ENCODE peak calls at places on chromosomes 16 and 17, in four cellular contexts. One of them, this sample, is unnamed.

GRCh38 chr17:63949576-63950250 is 17.6 kb upstream of the CD79B start:
- DNase-seq in stomach: no peak
- DNase-seq in BJ: no peak
- DNase-seq in dorsolateral prefrontal cortex: no peak
- DNase-seq in this sample: no peak

GRCh38 chr16:14509055-14509454 is 121.0 kb downstream of the PARN start:
- DNase-seq in stomach: no peak
- DNase-seq in BJ: no peak
- DNase-seq in dorsolateral prefrontal cortex: no peak
- DNase-seq in this sample: no peak

GRCh38 chr17:34177642-34178041 is 77.4 kb upstream of the CCL2 start:
- DNase-seq in stomach: no peak
- DNase-seq in BJ: peak; percentile 72
- DNase-seq in dorsolateral prefrontal cortex: no peak
- DNase-seq in this sample: no peak

GRCh38 chr17:39867891-39868553 is at the start of gene ZPBP2:
- DNase-seq in stomach: no peak
- DNase-seq in BJ: no peak
- DNase-seq in dorsolateral prefrontal cortex: no peak
- DNase-seq in this sample: peak; percentile 77

GRCh38 chr17:37779554-37779953 is 34.7 kb upstream of the HNF1B start:
- DNase-seq in stomach: no peak
- DNase-seq in BJ: peak; percentile 42
- DNase-seq in dorsolateral prefrontal cortex: no peak
- DNase-seq in this sample: no peak

GRCh38 chr17:47800686-47801085 is 20.9 kb downstream of the OSBPL7 start:
- DNase-seq in stomach: no peak
- DNase-seq in BJ: no peak
- DNase-seq in dorsolateral prefrontal cortex: peak; percentile 21
- DNase-seq in this sample: no peak

GRCh38 chr17:64129515-64129764 is 504 bp downstream of the ERN1 start:
- DNase-seq in stomach: no peak
- DNase-seq in BJ: no peak
- DNase-seq in dorsolateral prefrontal cortex: no peak
- DNase-seq in this sample: no peak

GRCh38 chr17:42536372-42537155 is 523 bp downstream of the NAGLU start:
- DNase-seq in stomach: peak; percentile 90
- DNase-seq in BJ: no peak
- DNase-seq in dorsolateral prefrontal cortex: peak; percentile 82
- DNase-seq in this sample: peak; percentile 93

GRCh38 chr17:47413872-47414271 is 90.1 kb downstream of the EFCAB13 start:
- DNase-seq in stomach: no peak
- DNase-seq in BJ: no peak
- DNase-seq in dorsolateral prefrontal cortex: no peak
- DNase-seq in this sample: no peak

GRCh38 chr17:76625496-76625895 is 18.1 kb downstream of the ST6GALNAC1 start:
- DNase-seq in stomach: no peak
- DNase-seq in BJ: no peak
- DNase-seq in dorsolateral prefrontal cortex: no peak
- DNase-seq in this sample: no peak

GRCh38 chr17:81426676-81427445 is 31.6 kb downstream of the BAHCC1 start:
- DNase-seq in stomach: peak; percentile 77
- DNase-seq in BJ: no peak
- DNase-seq in dorsolateral prefrontal cortex: peak; percentile 66
- DNase-seq in this sample: no peak

GRCh38 chr16:28181557-28181914 is 30.2 kb downstream of the XPO6 start:
- DNase-seq in stomach: peak; percentile 35
- DNase-seq in BJ: peak; percentile 84
- DNase-seq in dorsolateral prefrontal cortex: no peak
- DNase-seq in this sample: peak; percentile 52

GRCh38 chr17:45783593-45784292 is 377 bp upstream of the CRHR1 start:
- DNase-seq in stomach: no peak
- DNase-seq in BJ: no peak
- DNase-seq in dorsolateral prefrontal cortex: no peak
- DNase-seq in this sample: peak; percentile 23

GRCh38 chr17:45768000-45768399 is 16.1 kb upstream of the CRHR1 start:
- DNase-seq in stomach: no peak
- DNase-seq in BJ: no peak
- DNase-seq in dorsolateral prefrontal cortex: no peak
- DNase-seq in this sample: no peak

GRCh38 chr16:88697831-88698693 is 8.1 kb downstream of the RNF166 start:
- DNase-seq in stomach: no peak
- DNase-seq in BJ: no peak
- DNase-seq in dorsolateral prefrontal cortex: no peak
- DNase-seq in this sample: peak; percentile 35

GRCh38 chr17:9021985-9022552 is 759 bp downstream of the NTN1 start:
- DNase-seq in stomach: no peak
- DNase-seq in BJ: no peak
- DNase-seq in dorsolateral prefrontal cortex: no peak
- DNase-seq in this sample: no peak

GRCh38 chr16:21283521-21284289 is 5.6 kb upstream of the CRYM start:
- DNase-seq in stomach: peak; percentile 30
- DNase-seq in BJ: no peak
- DNase-seq in dorsolateral prefrontal cortex: peak; percentile 50
- DNase-seq in this sample: peak; percentile 65

GRCh38 chr17:16269658-16270057 is 52.6 kb downstream of the PIGL start:
- DNase-seq in stomach: no peak
- DNase-seq in BJ: peak; percentile 38
- DNase-seq in dorsolateral prefrontal cortex: no peak
- DNase-seq in this sample: no peak

GRCh38 chr16:56606071-56606687 is 2.2 kb upstream of the MT2A start:
- DNase-seq in stomach: no peak
- DNase-seq in BJ: no peak
- DNase-seq in dorsolateral prefrontal cortex: no peak
- DNase-seq in this sample: no peak

GRCh38 chr17:34665803-34666763 is 86.7 kb downstream of the TMEM132E start:
- DNase-seq in stomach: no peak
- DNase-seq in BJ: no peak
- DNase-seq in dorsolateral prefrontal cortex: no peak
- DNase-seq in this sample: no peak

DNA sequence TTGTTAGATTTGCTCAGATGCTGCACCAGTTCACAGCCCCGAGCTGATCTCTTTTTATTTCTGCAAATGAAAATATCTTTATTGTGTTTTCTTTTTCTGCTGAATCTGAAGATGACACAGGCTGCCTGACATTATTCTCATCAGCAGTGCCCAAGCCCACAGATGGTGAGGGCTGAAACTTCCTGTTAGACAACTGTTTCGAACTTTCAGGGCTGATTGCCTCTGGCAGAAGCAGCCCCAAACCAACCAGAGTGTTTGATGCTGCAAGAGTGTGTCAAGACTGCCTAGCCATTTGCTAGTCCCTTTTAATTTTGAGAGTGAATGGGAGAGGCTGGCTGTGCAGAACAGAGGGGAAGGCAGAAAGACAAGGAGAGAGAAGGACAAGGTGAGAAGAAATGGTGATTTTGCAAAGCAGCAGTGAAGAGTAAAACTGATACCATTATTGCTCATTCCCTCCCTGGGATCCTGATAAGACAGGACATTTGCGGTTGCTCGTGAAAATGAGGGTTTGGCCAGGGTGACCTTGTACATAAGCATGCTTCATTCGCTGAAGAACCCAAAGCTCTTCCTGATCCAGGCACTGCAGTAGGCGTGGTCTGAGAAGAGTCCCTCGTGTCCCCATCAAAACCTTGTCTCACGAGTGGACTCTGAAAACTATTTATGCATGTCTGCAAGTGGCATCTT is 77.2 kb downstream of the TMEM114 start:
- DNase-seq in stomach: no peak
- DNase-seq in BJ: no peak
- DNase-seq in dorsolateral prefrontal cortex: no peak
- DNase-seq in this sample: no peak
- TF ChIP-seq CTCF in stomach: no peak
- TF ChIP-seq CTCF in BJ: no peak
- TF ChIP-seq CTCF in dorsolateral prefrontal cortex: no peak
- TF ChIP-seq CTCF in this sample: no peak

DNA sequence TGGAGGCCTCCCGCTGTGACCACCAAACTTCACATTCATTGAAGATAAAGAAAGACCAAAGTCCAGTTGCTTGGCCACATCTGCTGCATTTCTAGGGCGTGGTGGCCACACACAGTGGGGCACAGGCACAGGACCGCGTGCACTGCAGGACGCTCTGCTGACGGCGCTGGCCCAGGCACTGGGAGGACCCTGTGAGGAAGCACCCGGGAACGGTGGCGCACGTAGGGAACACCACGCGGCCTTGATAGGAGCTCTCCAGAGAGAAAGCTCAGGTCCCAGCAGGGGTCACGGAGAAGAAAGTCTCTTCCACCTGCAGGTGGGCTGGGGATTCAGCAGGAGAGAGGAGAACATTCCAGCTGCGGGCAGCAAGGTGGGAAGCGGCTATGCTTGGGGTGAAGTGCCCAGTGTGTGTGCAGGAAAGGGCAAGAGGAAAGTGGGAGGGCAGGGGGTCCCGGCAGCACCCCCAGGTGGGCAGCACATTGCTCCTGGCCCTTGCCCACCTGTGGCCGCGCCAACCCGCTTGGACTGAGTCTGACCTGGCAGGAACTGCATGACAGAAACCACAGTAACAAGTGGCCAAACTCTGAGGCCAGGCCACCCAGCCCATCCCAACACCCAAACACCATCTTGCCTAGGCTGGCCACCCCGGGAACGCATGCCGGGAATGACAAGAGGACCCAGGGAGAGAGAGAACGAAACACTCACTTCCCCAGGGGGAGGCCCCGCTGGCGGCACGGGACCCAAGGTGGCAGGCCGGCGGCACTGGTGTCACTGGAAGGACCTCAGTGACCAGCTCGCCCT is 32.8 kb downstream of the TBC1D16 start:
- DNase-seq in stomach: peak; percentile 50
- DNase-seq in BJ: no peak
- DNase-seq in dorsolateral prefrontal cortex: no peak
- DNase-seq in this sample: no peak
- TF ChIP-seq CTCF in stomach: no peak
- TF ChIP-seq CTCF in BJ: no peak
- TF ChIP-seq CTCF in dorsolateral prefrontal cortex: no peak
- TF ChIP-seq CTCF in this sample: no peak

GRCh38 chr16:74304835-74305176 is 8.2 kb downstream of the PSMD7 start:
- DNase-seq in stomach: no peak
- DNase-seq in BJ: no peak
- DNase-seq in dorsolateral prefrontal cortex: no peak
- DNase-seq in this sample: no peak
- TF ChIP-seq CTCF in stomach: no peak
- TF ChIP-seq CTCF in BJ: no peak
- TF ChIP-seq CTCF in dorsolateral prefrontal cortex: no peak
- TF ChIP-seq CTCF in this sample: no peak

GRCh38 chr17:7279453-7279852 is 2.1 kb upstream of the SLC2A4 start:
- DNase-seq in stomach: no peak
- DNase-seq in BJ: no peak
- DNase-seq in dorsolateral prefrontal cortex: no peak
- DNase-seq in this sample: no peak
- TF ChIP-seq CTCF in stomach: no peak
- TF ChIP-seq CTCF in BJ: no peak
- TF ChIP-seq CTCF in dorsolateral prefrontal cortex: no peak
- TF ChIP-seq CTCF in this sample: no peak

GRCh38 chr17:36474571-36474970 is 11.9 kb upstream of the ZNHIT3 start:
- DNase-seq in stomach: no peak
- DNase-seq in BJ: no peak
- DNase-seq in dorsolateral prefrontal cortex: no peak
- DNase-seq in this sample: no peak

GRCh38 chr17:36470499-36470898 is 16.0 kb upstream of the ZNHIT3 start:
- DNase-seq in stomach: no peak
- DNase-seq in BJ: no peak
- DNase-seq in dorsolateral prefrontal cortex: no peak
- DNase-seq in this sample: no peak

GRCh38 chr17:36469733-36470132 is 16.7 kb upstream of the ZNHIT3 start:
- DNase-seq in stomach: no peak
- DNase-seq in BJ: no peak
- DNase-seq in dorsolateral prefrontal cortex: no peak
- DNase-seq in this sample: no peak

GRCh38 chr17:36475346-36475970 is 11.0 kb upstream of the ZNHIT3 start:
- DNase-seq in stomach: no peak
- DNase-seq in BJ: no peak
- DNase-seq in dorsolateral prefrontal cortex: peak; percentile 64
- DNase-seq in this sample: no peak
- TF ChIP-seq CTCF in stomach: no peak
- TF ChIP-seq CTCF in BJ: no peak
- TF ChIP-seq CTCF in dorsolateral prefrontal cortex: no peak
- TF ChIP-seq CTCF in this sample: no peak

GRCh38 chr16:67431077-67431804 is at the start of gene HSD11B2:
- DNase-seq in stomach: peak; percentile 71
- DNase-seq in BJ: no peak
- DNase-seq in dorsolateral prefrontal cortex: peak; percentile 41
- DNase-seq in this sample: peak; percentile 79
- TF ChIP-seq CTCF in stomach: no peak
- TF ChIP-seq CTCF in BJ: no peak
- TF ChIP-seq CTCF in dorsolateral prefrontal cortex: no peak
- TF ChIP-seq CTCF in this sample: peak; percentile 11

GRCh38 chr16:68313116-68313515 is 2.3 kb downstream of the PRMT7 start:
- DNase-seq in stomach: no peak
- DNase-seq in BJ: no peak
- DNase-seq in dorsolateral prefrontal cortex: no peak
- DNase-seq in this sample: no peak

GRCh38 chr16:68306633-68307032 is 4.1 kb downstream of the SLC7A6OS start:
- DNase-seq in stomach: no peak
- DNase-seq in BJ: no peak
- DNase-seq in dorsolateral prefrontal cortex: no peak
- DNase-seq in this sample: no peak

GRCh38 chr16:68309798-68310197 is 948 bp downstream of the SLC7A6OS start:
- DNase-seq in stomach: no peak
- DNase-seq in BJ: no peak
- DNase-seq in dorsolateral prefrontal cortex: no peak
- DNase-seq in this sample: no peak

GRCh38 chr16:68311316-68311620 is 449 bp downstream of the PRMT7 start:
- DNase-seq in stomach: no peak
- DNase-seq in BJ: no peak
- DNase-seq in dorsolateral prefrontal cortex: no peak
- DNase-seq in this sample: no peak

DNA sequence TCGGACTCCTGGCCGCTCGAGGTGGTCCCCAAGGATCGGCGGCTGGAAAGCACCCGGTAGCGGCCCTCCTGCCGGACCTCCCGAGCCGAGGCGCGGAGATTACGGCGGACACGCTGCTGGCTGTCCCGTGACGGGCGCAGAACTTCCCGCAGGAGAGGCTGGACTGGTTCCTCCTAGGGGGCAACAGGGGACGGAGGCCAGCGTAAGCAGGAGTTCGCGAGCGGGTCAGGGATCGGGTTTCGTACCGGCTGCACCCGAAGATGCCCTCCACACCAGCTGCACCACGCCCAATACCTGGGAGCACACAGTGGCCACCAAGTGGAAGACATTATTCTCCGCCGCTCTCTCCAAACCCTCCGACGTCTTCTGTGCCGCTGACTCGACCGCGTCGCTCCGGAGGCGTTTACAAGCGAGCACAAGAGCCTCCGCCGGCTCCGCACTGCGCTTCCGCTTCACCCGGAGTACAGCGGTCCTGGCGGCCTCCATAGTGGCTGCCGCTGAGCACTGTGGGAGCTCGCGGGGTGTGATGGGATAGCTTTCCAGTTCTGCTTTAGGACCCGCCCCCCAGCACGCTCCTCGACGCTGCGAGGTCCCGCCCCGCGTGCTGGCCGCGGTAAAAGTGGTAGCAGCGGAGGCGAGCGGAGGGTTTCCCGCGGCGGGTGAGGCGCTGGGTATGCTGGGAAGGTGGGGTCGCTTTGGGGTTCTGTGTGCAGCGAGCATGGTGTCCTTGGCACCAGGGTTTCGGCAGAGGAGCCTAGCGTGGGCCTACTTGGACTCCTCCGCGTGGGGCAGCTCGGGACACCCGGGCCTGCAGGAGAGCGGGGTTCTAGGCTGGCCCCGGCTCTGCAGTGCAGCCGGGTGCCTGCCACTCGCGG is at the start of the genes PRMT7 and SLC7A6OS:
- DNase-seq in stomach: peak; percentile 90
- DNase-seq in BJ: no peak
- DNase-seq in dorsolateral prefrontal cortex: peak; percentile 93
- DNase-seq in this sample: peak; percentile 94
- TF ChIP-seq CTCF in stomach: no peak
- TF ChIP-seq CTCF in BJ: peak; percentile 32
- TF ChIP-seq CTCF in dorsolateral prefrontal cortex: peak; percentile 55
- TF ChIP-seq CTCF in this sample: no peak